ENCODE peak calls at places on chromosomes 13 and 19, in seven cellular contexts. One of them, this sample, is unnamed.

GRCh38 chr19:5155586-5156210 is 184.9 kb downstream of the PTPRS start:
- DNase-seq in effector memory CD4-positive, alpha-beta T cell: no peak
- DNase-seq in small intestine: no peak
- DNase-seq in HCT116: no peak
- DNase-seq in IMR-90: no peak
- DNase-seq in BE2C: no peak
- DNase-seq in psoas muscle: no peak
- DNase-seq in this sample: no peak

GRCh38 chr19:4258181-4258580 is 11.3 kb downstream of the YJU2 start:
- DNase-seq in effector memory CD4-positive, alpha-beta T cell: no peak
- DNase-seq in small intestine: no peak
- DNase-seq in HCT116: no peak
- DNase-seq in IMR-90: no peak
- DNase-seq in BE2C: no peak
- DNase-seq in psoas muscle: no peak
- DNase-seq in this sample: no peak

GRCh38 chr19:37982655-37983054 is 75.6 kb downstream of the SIPA1L3 start:
- DNase-seq in effector memory CD4-positive, alpha-beta T cell: no peak
- DNase-seq in small intestine: no peak
- DNase-seq in HCT116: no peak
- DNase-seq in IMR-90: no peak
- DNase-seq in BE2C: no peak
- DNase-seq in psoas muscle: no peak
- DNase-seq in this sample: no peak

GRCh38 chr13:31912641-31913401 is 118.8 kb upstream of the FRY start:
- DNase-seq in effector memory CD4-positive, alpha-beta T cell: no peak
- DNase-seq in small intestine: no peak
- DNase-seq in HCT116: no peak
- DNase-seq in IMR-90: no peak
- DNase-seq in BE2C: peak; percentile 27
- DNase-seq in psoas muscle: no peak
- DNase-seq in this sample: no peak

GRCh38 chr19:16301999-16302694 is 22.5 kb upstream of the KLF2 start:
- DNase-seq in effector memory CD4-positive, alpha-beta T cell: no peak
- DNase-seq in small intestine: no peak
- DNase-seq in HCT116: peak; percentile 59
- DNase-seq in IMR-90: peak; percentile 54
- DNase-seq in BE2C: no peak
- DNase-seq in psoas muscle: peak; percentile 84
- DNase-seq in this sample: no peak

GRCh38 chr13:59356607-59357006 is 807.1 kb downstream of the DIAPH3 start:
- DNase-seq in effector memory CD4-positive, alpha-beta T cell: no peak
- DNase-seq in small intestine: peak; percentile 1
- DNase-seq in HCT116: no peak
- DNase-seq in IMR-90: peak; percentile 37
- DNase-seq in BE2C: peak; percentile 92
- DNase-seq in psoas muscle: peak; percentile 69
- DNase-seq in this sample: peak; percentile 90

GRCh38 chr13:97627566-97627965 is 193.6 kb downstream of the RAP2A start:
- DNase-seq in effector memory CD4-positive, alpha-beta T cell: no peak
- DNase-seq in small intestine: no peak
- DNase-seq in HCT116: no peak
- DNase-seq in IMR-90: peak; percentile 95
- DNase-seq in BE2C: peak; percentile 27
- DNase-seq in psoas muscle: peak; percentile 79
- DNase-seq in this sample: peak; percentile 38

GRCh38 chr19:2625434-2625833 is 77.1 kb downstream of the GNG7 start:
- DNase-seq in effector memory CD4-positive, alpha-beta T cell: no peak
- DNase-seq in small intestine: peak; percentile 96
- DNase-seq in HCT116: no peak
- DNase-seq in IMR-90: no peak
- DNase-seq in BE2C: no peak
- DNase-seq in psoas muscle: no peak
- DNase-seq in this sample: peak; percentile 66

GRCh38 chr19:55158848-55159793 is 1.6 kb upstream of the TNNI3 start:
- DNase-seq in effector memory CD4-positive, alpha-beta T cell: no peak
- DNase-seq in small intestine: no peak
- DNase-seq in HCT116: no peak
- DNase-seq in IMR-90: no peak
- DNase-seq in BE2C: no peak
- DNase-seq in psoas muscle: peak; percentile 68
- DNase-seq in this sample: peak; percentile 92

GRCh38 chr13:32902898-32903297 is 113.3 kb upstream of the KL start:
- DNase-seq in effector memory CD4-positive, alpha-beta T cell: no peak
- DNase-seq in small intestine: peak; percentile 3
- DNase-seq in HCT116: no peak
- DNase-seq in IMR-90: peak; percentile 23
- DNase-seq in BE2C: peak; percentile 47
- DNase-seq in psoas muscle: peak; percentile 84
- DNase-seq in this sample: peak; percentile 83

GRCh38 chr13:59024434-59024833 is 1139.3 kb downstream of the DIAPH3 start:
- DNase-seq in effector memory CD4-positive, alpha-beta T cell: no peak
- DNase-seq in small intestine: no peak
- DNase-seq in HCT116: no peak
- DNase-seq in IMR-90: no peak
- DNase-seq in BE2C: no peak
- DNase-seq in psoas muscle: no peak
- DNase-seq in this sample: no peak

GRCh38 chr13:53442979-53443378 is 414.4 kb downstream of the OLFM4 start:
- DNase-seq in effector memory CD4-positive, alpha-beta T cell: no peak
- DNase-seq in small intestine: no peak
- DNase-seq in HCT116: no peak
- DNase-seq in IMR-90: no peak
- DNase-seq in BE2C: no peak
- DNase-seq in psoas muscle: no peak
- DNase-seq in this sample: no peak

GRCh38 chr13:93660664-93661063 is 434.1 kb downstream of the GPC6 start:
- DNase-seq in effector memory CD4-positive, alpha-beta T cell: no peak
- DNase-seq in small intestine: no peak
- DNase-seq in HCT116: no peak
- DNase-seq in IMR-90: no peak
- DNase-seq in BE2C: no peak
- DNase-seq in psoas muscle: no peak
- DNase-seq in this sample: no peak

GRCh38 chr19:21482863-21483276 is 22.5 kb upstream of the ZNF429 start:
- DNase-seq in effector memory CD4-positive, alpha-beta T cell: peak; percentile 39
- DNase-seq in small intestine: peak; percentile 3
- DNase-seq in HCT116: peak; percentile 7
- DNase-seq in IMR-90: no peak
- DNase-seq in BE2C: peak; percentile 67
- DNase-seq in psoas muscle: peak; percentile 77
- DNase-seq in this sample: peak; percentile 62

GRCh38 chr19:21487969-21488368 is 17.4 kb upstream of the ZNF429 start:
- DNase-seq in effector memory CD4-positive, alpha-beta T cell: no peak
- DNase-seq in small intestine: no peak
- DNase-seq in HCT116: no peak
- DNase-seq in IMR-90: no peak
- DNase-seq in BE2C: no peak
- DNase-seq in psoas muscle: no peak
- DNase-seq in this sample: no peak

GRCh38 chr19:21483589-21484170 is 21.7 kb upstream of the ZNF429 start:
- DNase-seq in effector memory CD4-positive, alpha-beta T cell: peak; percentile 20
- DNase-seq in small intestine: no peak
- DNase-seq in HCT116: no peak
- DNase-seq in IMR-90: no peak
- DNase-seq in BE2C: peak; percentile 74
- DNase-seq in psoas muscle: peak; percentile 72
- DNase-seq in this sample: peak; percentile 78

GRCh38 chr19:21484631-21485030 is 20.8 kb upstream of the ZNF429 start:
- DNase-seq in effector memory CD4-positive, alpha-beta T cell: no peak
- DNase-seq in small intestine: no peak
- DNase-seq in HCT116: no peak
- DNase-seq in IMR-90: no peak
- DNase-seq in BE2C: no peak
- DNase-seq in psoas muscle: no peak
- DNase-seq in this sample: no peak
- H3K9me3 ChIP-seq in effector memory CD4-positive, alpha-beta T cell: no peaks in the 10 kb centered on the region
- H3K9me3 ChIP-seq in small intestine: peaks cover 3% of the 10 kb centered on the region
- H3K9me3 ChIP-seq in HCT116: peaks cover 5% of the 10 kb centered on the region
- H3K9me3 ChIP-seq in IMR-90: peaks cover 22% of the 10 kb centered on the region
- H3K9me3 ChIP-seq in BE2C: no peaks in the 10 kb centered on the region
- H3K9me3 ChIP-seq in psoas muscle: peaks cover 8% of the 10 kb centered on the region
- H3K9me3 ChIP-seq in this sample: peaks cover 4% of the 10 kb centered on the region

DNA sequence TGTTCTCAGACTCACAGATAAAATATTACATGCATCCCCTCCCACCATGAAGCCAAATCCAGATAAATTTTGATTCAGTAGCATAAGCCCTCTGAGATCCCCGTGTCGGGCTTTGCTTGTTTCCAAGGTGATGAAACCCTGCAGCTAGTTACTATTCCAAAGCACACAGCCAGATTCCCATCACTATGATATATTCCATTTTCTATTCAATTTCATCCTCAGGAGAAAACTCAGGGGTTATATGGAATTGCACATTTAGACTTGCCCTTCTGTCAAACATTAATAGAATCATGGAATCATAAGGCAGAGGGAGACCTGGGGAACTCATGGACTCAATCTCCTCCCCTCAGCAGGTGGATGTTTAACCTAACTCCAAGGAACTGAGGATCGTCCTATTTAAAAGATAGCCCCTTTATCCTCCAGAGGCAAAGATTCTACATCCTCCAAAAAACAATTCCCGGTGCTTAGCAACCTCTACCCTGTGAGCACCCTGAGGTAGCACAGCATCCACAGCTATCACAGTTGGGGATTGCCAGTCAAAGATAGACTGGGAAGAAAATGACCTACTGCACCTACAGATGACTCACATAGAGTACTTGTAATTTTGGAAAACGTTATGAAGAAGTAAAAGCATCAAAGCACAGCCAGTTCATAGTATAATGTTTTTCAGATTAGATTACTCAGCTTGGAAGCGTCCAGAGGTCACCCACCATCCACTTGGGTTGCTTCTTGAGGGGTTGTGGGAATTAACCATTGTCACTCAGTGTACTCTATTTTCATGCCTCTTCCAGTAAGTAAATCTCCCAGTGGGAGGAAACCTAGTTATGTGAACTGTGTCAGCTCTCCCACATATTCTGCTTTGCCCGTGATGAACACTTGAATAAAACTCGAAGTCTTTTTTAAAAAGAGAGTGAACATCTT is 9.1 kb upstream of the FAM124A start:
- DNase-seq in effector memory CD4-positive, alpha-beta T cell: no peak
- DNase-seq in small intestine: no peak
- DNase-seq in HCT116: no peak
- DNase-seq in IMR-90: no peak
- DNase-seq in BE2C: no peak
- DNase-seq in psoas muscle: no peak
- DNase-seq in this sample: no peak
- H3K4me3 ChIP-seq in effector memory CD4-positive, alpha-beta T cell: no peak overlapping the region
- H3K4me3 ChIP-seq in small intestine: no peak overlapping the region
- H3K4me3 ChIP-seq in HCT116: no peak overlapping the region
- H3K4me3 ChIP-seq in IMR-90: no peak overlapping the region
- H3K4me3 ChIP-seq in BE2C: no peak overlapping the region
- H3K4me3 ChIP-seq in psoas muscle: no peak overlapping the region
- H3K4me3 ChIP-seq in this sample: no peak overlapping the region

DNA sequence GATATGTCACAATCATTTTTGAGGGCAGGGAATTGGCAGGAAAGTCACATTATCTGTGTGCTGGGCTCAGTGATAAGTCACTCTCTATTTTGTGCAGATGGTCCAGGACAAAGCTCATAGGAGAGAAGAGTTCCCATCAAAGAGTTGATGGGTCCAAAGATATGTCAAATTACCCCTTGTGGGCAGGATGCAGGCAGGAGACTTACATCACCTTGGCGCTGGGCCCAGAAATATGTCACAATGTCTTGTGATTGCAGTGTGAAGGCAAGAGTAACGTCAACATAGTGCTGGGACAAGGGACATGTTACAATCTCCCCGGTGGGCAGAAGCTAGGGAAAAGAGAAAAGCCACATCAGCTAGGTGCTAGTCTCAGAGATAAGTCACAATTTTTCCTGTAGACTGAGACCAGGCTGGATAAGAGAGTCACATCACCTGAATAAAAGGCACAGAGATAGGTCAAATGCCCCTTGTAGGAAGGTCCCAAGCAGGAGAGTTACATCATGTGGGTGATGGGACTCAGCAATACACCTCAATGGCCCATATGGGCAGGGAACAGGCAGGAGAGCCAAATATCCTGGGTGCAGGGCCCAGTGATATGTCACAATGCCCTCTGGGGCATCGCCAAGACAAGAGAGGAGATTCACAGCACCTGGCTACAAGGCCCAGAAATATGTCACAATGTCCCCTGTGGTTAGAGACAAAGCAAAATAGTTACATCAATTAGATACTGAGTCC is 47.9 kb downstream of the ZNF99 start:
- DNase-seq in effector memory CD4-positive, alpha-beta T cell: no peak
- DNase-seq in small intestine: no peak
- DNase-seq in HCT116: no peak
- DNase-seq in IMR-90: no peak
- DNase-seq in BE2C: no peak
- DNase-seq in psoas muscle: no peak
- DNase-seq in this sample: no peak
- H3K9me3 ChIP-seq in effector memory CD4-positive, alpha-beta T cell: peaks cover 8% of the 10 kb centered on the region
- H3K9me3 ChIP-seq in small intestine: no peaks in the 10 kb centered on the region
- H3K9me3 ChIP-seq in HCT116: peaks cover 49% of the 10 kb centered on the region
- H3K9me3 ChIP-seq in IMR-90: peaks cover 40% of the 10 kb centered on the region
- H3K9me3 ChIP-seq in BE2C: no peaks in the 10 kb centered on the region
- H3K9me3 ChIP-seq in psoas muscle: no peaks in the 10 kb centered on the region
- H3K9me3 ChIP-seq in this sample: peaks cover 55% of the 10 kb centered on the region

GRCh38 chr19:47780215-47780551 is 1.7 kb downstream of the SELENOW start:
- DNase-seq in effector memory CD4-positive, alpha-beta T cell: no peak
- DNase-seq in small intestine: no peak
- DNase-seq in HCT116: no peak
- DNase-seq in IMR-90: no peak
- DNase-seq in BE2C: no peak
- DNase-seq in psoas muscle: no peak
- DNase-seq in this sample: no peak
- H3K4me3 ChIP-seq in effector memory CD4-positive, alpha-beta T cell: no peak overlapping the region
- H3K4me3 ChIP-seq in small intestine: peak overlapping the region; percentile 76
- H3K4me3 ChIP-seq in HCT116: no peak overlapping the region
- H3K4me3 ChIP-seq in IMR-90: no peak overlapping the region
- H3K4me3 ChIP-seq in BE2C: no peak overlapping the region
- H3K4me3 ChIP-seq in psoas muscle: peak overlapping the region; percentile 93
- H3K4me3 ChIP-seq in this sample: peak overlapping the region; percentile 87

DNA sequence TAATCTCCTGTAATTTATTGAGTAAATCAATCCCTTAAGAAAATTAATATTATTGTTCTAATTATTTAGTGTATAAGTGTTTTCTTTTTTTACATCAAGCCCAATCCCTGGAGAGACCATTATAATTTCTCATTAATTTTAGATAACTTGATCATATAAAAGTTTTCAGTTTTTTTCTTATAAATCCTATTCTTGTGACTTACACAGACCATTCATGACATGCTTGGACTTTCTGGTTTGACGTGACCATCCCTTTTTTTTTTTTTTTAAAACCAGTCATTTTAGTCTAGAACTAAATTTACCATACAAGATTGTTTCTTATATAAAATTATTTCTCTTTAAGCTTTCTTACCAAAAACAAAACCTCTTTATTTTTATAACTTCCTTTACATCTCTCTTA is 5.4 kb upstream of the MTRF1 start:
- DNase-seq in effector memory CD4-positive, alpha-beta T cell: no peak
- DNase-seq in small intestine: no peak
- DNase-seq in HCT116: peak; percentile 53
- DNase-seq in IMR-90: peak; percentile 28
- DNase-seq in BE2C: peak; percentile 8
- DNase-seq in psoas muscle: no peak
- DNase-seq in this sample: no peak
- H3K9me3 ChIP-seq in effector memory CD4-positive, alpha-beta T cell: no peaks in the 10 kb centered on the region
- H3K9me3 ChIP-seq in small intestine: no peaks in the 10 kb centered on the region
- H3K9me3 ChIP-seq in HCT116: peaks cover 14% of the 10 kb centered on the region
- H3K9me3 ChIP-seq in IMR-90: peaks cover 10% of the 10 kb centered on the region
- H3K9me3 ChIP-seq in BE2C: no peaks in the 10 kb centered on the region
- H3K9me3 ChIP-seq in psoas muscle: no peaks in the 10 kb centered on the region
- H3K9me3 ChIP-seq in this sample: no peaks in the 10 kb centered on the region

This sample was measured in heart left ventricle.